ENCODE peak calls at places on chromosomes 4 and X, in eight cellular contexts. X, U, D, E, R, N, S and I are unnamed samples.

GRCh38 chr4:64799751-64800150 is 390.5 kb upstream of the TECRL start:
- DNase-seq in S (no peak), R (no peak), U (no peak), D (peak), N (no peak), X (no peak), E (no peak), I (no peak)

GRCh38 chr4:24472514-24473308 is 111.6 kb downstream of the DHX15 start:
- DNase-seq in R (peak), U (peak), S (peak), E (peak), X (peak), N (peak), D (peak), I (no peak)

GRCh38 chr4:98374643-98375042 is 113.5 kb downstream of the RAP1GDS1 start:
- DNase-seq in U (no peak), X (no peak), D (no peak), R (no peak), N (peak), E (no peak), S (peak), I (no peak)

GRCh38 chr4:99868126-99868596 is 26.1 kb downstream of the LAMTOR3 start:
- DNase-seq in U (no peak), R (no peak), X (no peak), E (no peak), D (no peak), N (peak), S (no peak), I (no peak)

GRCh38 chr4:5365071-5366008 is 314.1 kb downstream of the STK32B start:
- DNase-seq in X (no peak), N (peak), S (no peak), D (no peak), R (peak), U (no peak), E (peak), I (no peak)

GRCh38 chrX:140918398-140919043 is 83.9 kb upstream of the SPANXB1 start:
- DNase-seq in U (peak), E (peak), R (peak), X (no peak), D (no peak), N (peak), S (no peak), I (no peak)

GRCh38 chr4:94452476-94453300 is 946 bp downstream of the PDLIM5 start:
- DNase-seq in X (peak), R (peak), U (peak), D (peak), S (peak), N (peak), E (peak), I (peak)

GRCh38 chr4:8721621-8722020 is 129.1 kb downstream of the CPZ start:
- DNase-seq in D (no peak), S (no peak), U (no peak), X (no peak), R (no peak), N (no peak), E (no peak), I (no peak)

GRCh38 chr4:83876047-83876446 is 340.1 kb downstream of the GPAT3 start:
- DNase-seq in X (no peak), N (peak), D (no peak), E (peak), R (no peak), S (no peak), U (no peak), I (no peak)

GRCh38 chr4:148787831-148788477 is 345.7 kb upstream of the NR3C2 start:
- DNase-seq in R (no peak), X (no peak), S (no peak), D (no peak), N (no peak), E (peak), U (no peak), I (no peak)

GRCh38 chrX:53223955-53224859 is 800 bp downstream of the KDM5C start:
- DNase-seq in N (peak), X (no peak), R (peak), U (peak), E (peak), S (no peak), D (no peak), I (no peak)

GRCh38 chr4:146275370-146275769 is 61.0 kb downstream of the REELD1 start:
- DNase-seq in R (no peak), D (no peak), N (no peak), S (no peak), U (no peak), X (peak), E (no peak), I (no peak)

GRCh38 chrX:24025741-24026402 is 1.1 kb downstream of the KLHL15 start:
- DNase-seq in D (no peak), R (no peak), X (no peak), S (no peak), U (no peak), N (peak), E (peak), I (no peak)

GRCh38 chr4:184583738-184584502 is 65.3 kb downstream of the CASP3 start:
- DNase-seq in U (peak), D (no peak), X (no peak), E (no peak), N (no peak), S (no peak), R (no peak), I (no peak)

GRCh38 chrX:23883737-23884354 is 23.9 kb downstream of the APOO start:
- DNase-seq in U (no peak), D (no peak), E (peak), R (no peak), N (peak), X (no peak), S (no peak), I (no peak)

GRCh38 chr4:7210818-7211217 is 18.5 kb downstream of the SORCS2 start:
- DNase-seq in S (no peak), R (no peak), D (no peak), U (no peak), X (no peak), N (peak), E (no peak), I (no peak)

GRCh38 chr4:122744229-122744628 is 11.7 kb downstream of the BBS12 start:
- DNase-seq in E (no peak), D (no peak), R (no peak), X (no peak), S (no peak), N (peak), U (no peak), I (no peak)

GRCh38 chr4:103075435-103075893 is 1.1 kb downstream of the SLC9B2 start:
- DNase-seq in U (peak), N (peak), X (no peak), D (no peak), E (peak), S (no peak), R (no peak), I (no peak)

GRCh38 chrX:41921492-41922124 is 1.7 kb downstream of the CASK start:
- DNase-seq in R (no peak), N (peak), S (no peak), E (peak), U (peak), X (no peak), D (no peak), I (no peak)

GRCh38 chrX:69018416-69019072 is 146.7 kb downstream of the PJA1 start:
- DNase-seq in R (no peak), E (no peak), S (no peak), N (no peak), D (no peak), X (no peak), U (peak), I (no peak)

GRCh38 chrX:75582511-75582910 is 59.7 kb upstream of the ZDHHC15 start:
- DNase-seq in X (no peak), U (no peak), D (no peak), R (no peak), S (no peak), E (no peak), N (no peak), I (no peak)

GRCh38 chr4:156948133-156948532 is 23.5 kb downstream of the PDGFC start:
- DNase-seq in E (no peak), R (no peak), U (no peak), S (no peak), X (no peak), N (peak), D (no peak), I (no peak)

GRCh38 chr4:153532227-153532626 is 66.1 kb downstream of the TMEM131L start:
- DNase-seq in N (no peak), E (no peak), D (no peak), X (no peak), R (no peak), U (no peak), S (no peak), I (no peak)

GRCh38 chr4:32986236-32986635 is 2266.1 kb downstream of the PCDH7 start:
- DNase-seq in D (no peak), E (no peak), S (no peak), X (no peak), U (no peak), R (no peak), N (no peak), I (no peak)

GRCh38 chrX:19776753-19777152 is 110.6 kb downstream of the SH3KBP1 start:
- DNase-seq in E (no peak), X (no peak), S (no peak), N (no peak), U (no peak), R (no peak), D (no peak), I (no peak)

GRCh38 chr4:105389167-105389566 is 84.7 kb downstream of the PPA2 start:
- DNase-seq in E (no peak), U (no peak), X (no peak), R (no peak), S (no peak), D (no peak), N (no peak), I (no peak)

GRCh38 chr4:101205878-101206277 is 141.4 kb downstream of the PPP3CA start:
- DNase-seq in U (peak), D (no peak), E (peak), R (no peak), S (no peak), X (no peak), N (peak), I (no peak)

GRCh38 chr4:109979932-109980717 is 67.4 kb downstream of the EGF start:
- DNase-seq in S (no peak), D (no peak), N (peak), U (no peak), X (no peak), E (peak), R (no peak), I (no peak)

GRCh38 chr4:119540249-119540648 is 88.4 kb downstream of the PDE5A start:
- DNase-seq in X (no peak), U (no peak), R (no peak), D (no peak), N (no peak), S (no peak), E (no peak), I (no peak)

GRCh38 chr4:69051576-69051943 is 44.7 kb upstream of the UGT2B7 start:
- DNase-seq in R (no peak), N (no peak), U (no peak), D (no peak), X (no peak), E (no peak), S (no peak), I (no peak)

GRCh38 chr4:170589597-170590191 is 499.9 kb upstream of the AADAT start:
- DNase-seq in X (no peak), S (no peak), E (peak), D (no peak), U (peak), R (no peak), N (peak), I (no peak)

GRCh38 chr4:119087121-119087520 is 48.5 kb upstream of the MYOZ2 start:
- DNase-seq in U (no peak), X (no peak), N (peak), S (no peak), D (no peak), E (no peak), R (no peak), I (no peak)

GRCh38 chr4:174122705-174123104 is 160.8 kb downstream of the FBXO8 start:
- DNase-seq in N (peak), R (no peak), D (no peak), U (no peak), X (no peak), E (no peak), S (no peak), I (no peak)

DNA sequence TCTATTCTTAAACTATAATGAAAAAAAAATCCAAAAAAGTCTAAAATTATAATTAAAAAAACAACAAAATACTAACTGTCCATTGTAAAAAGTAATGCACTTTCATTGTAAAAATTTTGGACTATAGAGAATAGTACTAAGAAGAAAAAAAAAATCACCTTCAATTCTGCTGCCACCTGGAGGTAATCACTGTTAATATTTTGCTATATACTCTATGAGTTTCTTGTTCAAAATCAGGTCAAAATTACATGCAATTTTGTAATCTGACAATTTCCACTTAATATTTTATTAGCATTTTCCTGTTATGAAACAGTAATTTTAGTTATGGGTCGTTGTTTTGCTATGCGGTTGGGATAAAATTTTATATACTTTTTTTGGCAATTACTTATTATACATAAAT is 62.0 kb downstream of the HTT start:
- DNase-seq in R (no peak), U (no peak), D (no peak), N (peak), X (no peak), S (no peak), E (no peak), I (no peak)
- TF ChIP-seq CTCF in R (peak), U (peak), D (peak), N (peak), X (peak), S (peak), E (no peak), I (no peak)

GRCh38 chrX:46376246-46376885 is 168.9 kb downstream of the ZNF674 start:
- DNase-seq in D (no peak), S (peak), U (peak), X (no peak), E (peak), N (peak), R (peak), I (no peak)
- TF ChIP-seq CTCF in D (peak), S (peak), U (peak), X (peak), E (peak), N (peak), R (peak), I (no peak)

DNA sequence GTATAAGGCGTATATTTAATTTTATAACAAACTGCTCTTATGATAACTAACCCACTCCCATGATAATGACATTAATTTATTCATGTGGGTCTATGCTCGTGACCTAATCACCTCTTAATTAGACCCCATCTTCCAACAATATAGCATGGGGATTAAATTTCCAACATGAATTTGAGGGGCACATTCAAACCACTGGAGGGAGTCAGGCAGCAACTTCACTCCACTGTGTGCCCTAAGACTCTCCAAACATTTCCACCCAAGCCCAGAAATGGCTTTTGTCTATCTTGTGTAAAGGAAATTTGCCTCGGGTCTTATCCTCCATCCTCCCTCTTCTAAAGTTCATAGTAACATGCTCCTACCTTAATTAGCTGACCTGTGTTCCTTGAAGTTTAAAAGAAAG is 616.1 kb upstream of the CPEB2 start:
- DNase-seq in N (peak), E (no peak), D (no peak), R (no peak), U (no peak), S (no peak), X (no peak), I (no peak)
- TF ChIP-seq CTCF in N (peak), E (no peak), D (no peak), R (no peak), U (no peak), S (no peak), X (no peak), I (no peak)

DNA sequence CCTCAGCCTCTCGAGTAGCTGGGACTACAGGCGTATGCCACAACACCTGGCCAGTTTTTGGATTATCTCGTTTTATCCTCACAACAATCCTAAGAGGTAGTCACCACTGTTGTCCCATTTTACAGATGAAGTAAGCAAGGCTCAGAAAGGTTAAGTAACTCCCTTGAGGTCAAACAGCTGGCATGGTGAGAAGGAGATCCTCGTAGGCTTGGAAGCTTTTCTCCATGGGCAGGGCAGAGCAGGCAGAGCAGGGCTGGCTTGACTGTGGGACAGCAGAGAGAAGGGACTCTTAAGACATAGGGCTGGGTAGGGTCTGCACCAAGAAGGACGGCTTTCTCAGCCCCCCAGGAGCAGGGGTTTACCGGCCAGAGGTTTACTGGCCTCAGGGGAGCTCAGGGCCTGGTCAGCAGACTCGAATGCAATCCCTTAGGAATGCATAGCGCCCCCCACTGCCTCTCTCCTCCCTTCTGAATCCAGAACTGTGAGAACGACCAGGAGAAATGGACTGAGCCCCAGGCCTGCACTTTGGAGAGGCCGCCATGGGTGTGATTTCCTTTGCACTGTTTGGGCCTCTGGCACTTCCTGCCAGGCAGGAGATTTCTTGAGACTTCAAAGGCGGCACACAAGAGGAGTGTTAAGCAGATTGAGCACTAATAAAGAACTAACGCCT is 14.0 kb upstream of the CDKN2AIP start:
- DNase-seq in S (no peak), R (no peak), E (no peak), X (no peak), D (no peak), N (no peak), U (no peak), I (no peak)
- TF ChIP-seq CTCF in S (no peak), R (no peak), E (no peak), X (no peak), D (no peak), N (no peak), U (no peak), I (no peak)

GRCh38 chrX:29044802-29045201 is 457.6 kb downstream of the IL1RAPL1 start:
- DNase-seq in X (no peak), U (no peak), S (no peak), N (peak), E (peak), D (no peak), R (no peak), I (no peak)
- TF ChIP-seq CTCF in X (no peak), U (no peak), S (no peak), N (peak), E (peak), D (no peak), R (no peak), I (no peak)